ENCODE peak calls at places on chromosomes 7 and 10, in nine cellular contexts. D is breast epithelium, H is epithelial cell of esophagus, C is heart left ventricle, S is tibial nerve, I is lower leg skin, B is Calu3, G is lung, P is neural progenitor cell. N is an unnamed sample.

GRCh38 chr7:123367508-123368122 is 166.8 kb downstream of the IQUB start:
- DNase-seq in D (no peak), H (peak), C (no peak), S (no peak), I (no peak), B (peak), G (no peak), P (peak), N (peak)

GRCh38 chr10:78977761-78978305 is 90.9 kb upstream of the ZMIZ1 start:
- DNase-seq in D (peak), H (peak), C (peak), S (peak), I (no peak), B (no peak), G (peak), P (no peak), N (no peak)

GRCh38 chr10:35208949-35209613 is 82.4 kb downstream of the CREM start:
- DNase-seq in D (no peak), H (no peak), C (no peak), S (peak), I (no peak), B (no peak), G (no peak), P (no peak), N (no peak)

GRCh38 chr10:1074748-1075358 is 18.7 kb downstream of the WDR37 start:
- DNase-seq in D (no peak), H (peak), C (no peak), S (no peak), I (no peak), B (no peak), G (peak), P (no peak), N (no peak)

GRCh38 chr10:32298066-32298812 is 48.7 kb downstream of the EPC1 start:
- DNase-seq in D (no peak), H (peak), C (no peak), S (no peak), I (no peak), B (no peak), G (no peak), P (no peak), N (no peak)

GRCh38 chr7:7764515-7765138 is 46.2 kb upstream of the RPA3 start:
- DNase-seq in D (no peak), H (peak), C (no peak), S (no peak), I (no peak), B (no peak), G (no peak), P (no peak), N (no peak)

GRCh38 chr7:117937726-117938483 is 64.7 kb upstream of the CTTNBP2 start:
- DNase-seq in D (no peak), H (peak), C (no peak), S (no peak), I (no peak), B (no peak), G (no peak), P (no peak), N (no peak)

GRCh38 chr10:34999532-34999931 is 90.6 kb downstream of the CUL2 start:
- DNase-seq in D (no peak), H (no peak), C (no peak), S (no peak), I (no peak), B (no peak), G (no peak), P (no peak), N (no peak)

GRCh38 chr10:78886129-78886528 is 182.6 kb upstream of the ZMIZ1 start:
- DNase-seq in D (no peak), H (no peak), C (no peak), S (no peak), I (no peak), B (no peak), G (no peak), P (no peak), N (no peak)

GRCh38 chr10:78408671-78409472 is 375.2 kb downstream of the RPS24 start:
- DNase-seq in D (peak), H (no peak), C (peak), S (peak), I (no peak), B (no peak), G (peak), P (peak), N (no peak)

GRCh38 chr7:2082357-2083038 is 150.2 kb downstream of the MAD1L1 start:
- DNase-seq in D (peak), H (no peak), C (no peak), S (no peak), I (no peak), B (no peak), G (no peak), P (no peak), N (no peak)

GRCh38 chr7:142797799-142798377 is 27.1 kb downstream of the PRSS2 start:
- DNase-seq in D (peak), H (no peak), C (no peak), S (no peak), I (no peak), B (no peak), G (no peak), P (peak), N (no peak)

GRCh38 chr7:124246262-124246863 is 213.5 kb upstream of the TMEM229A start:
- DNase-seq in D (no peak), H (peak), C (no peak), S (no peak), I (no peak), B (no peak), G (no peak), P (no peak), N (no peak)

GRCh38 chr7:98760201-98760651 is 109.6 kb downstream of the TMEM130 start:
- DNase-seq in D (no peak), H (no peak), C (no peak), S (no peak), I (no peak), B (no peak), G (no peak), P (no peak), N (no peak)

GRCh38 chr7:157468221-157469111 is 131.7 kb downstream of the DNAJB6 start:
- DNase-seq in D (no peak), H (no peak), C (no peak), S (no peak), I (no peak), B (no peak), G (no peak), P (no peak), N (no peak)

GRCh38 chr7:157666530-157667040 is 329.8 kb downstream of the DNAJB6 start:
- DNase-seq in D (no peak), H (no peak), C (no peak), S (no peak), I (no peak), B (no peak), G (no peak), P (no peak), N (no peak)

GRCh38 chr10:5442056-5442989 is 30.0 kb downstream of the NET1 start:
- DNase-seq in D (no peak), H (peak), C (no peak), S (peak), I (peak), B (peak), G (no peak), P (peak), N (peak)

GRCh38 chr10:227014-227413 is 91.8 kb downstream of the ZMYND11 start:
- DNase-seq in D (no peak), H (peak), C (no peak), S (no peak), I (no peak), B (no peak), G (no peak), P (no peak), N (no peak)

GRCh38 chr7:27185013-27185707 is at the start of gene HOXA11:
- DNase-seq in D (no peak), H (peak), C (no peak), S (peak), I (peak), B (no peak), G (no peak), P (no peak), N (no peak)
- TF ChIP-seq CTCF in D (no peak), H (no peak), C (no peak), S (no peak), I (no peak), B (no peak), G (no peak), P (no peak), N (no peak)

GRCh38 chr10:131674130-131674529 is 226.7 kb upstream of the PPP2R2D start:
- DNase-seq in D (no peak), H (no peak), C (no peak), S (no peak), I (no peak), B (no peak), G (no peak), P (no peak), N (no peak)
- TF ChIP-seq CTCF in D (no peak), H (no peak), C (no peak), S (no peak), I (no peak), B (no peak), G (no peak), P (no peak), N (no peak)

DNA sequence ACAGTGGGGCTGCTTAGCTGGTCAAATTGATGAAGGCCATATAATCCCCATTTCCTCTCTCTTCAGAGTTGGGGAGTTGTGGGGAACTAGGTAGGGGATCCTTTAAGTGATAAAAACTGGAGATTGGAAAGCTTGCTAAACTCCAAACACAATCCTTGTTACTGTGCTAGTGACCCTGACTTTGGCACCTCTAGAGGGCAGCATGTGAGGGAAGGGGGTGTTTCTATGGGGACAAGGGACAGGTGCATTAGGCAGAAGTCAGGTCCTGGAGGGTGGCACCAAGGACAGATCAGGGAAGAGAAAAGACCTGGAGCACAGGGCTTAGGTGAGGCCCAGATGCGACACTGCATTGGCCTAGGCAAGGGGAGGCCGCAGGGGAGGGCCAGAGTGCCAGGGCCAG is 66.9 kb downstream of the CDHR3 start:
- DNase-seq in D (no peak), H (no peak), C (no peak), S (no peak), I (no peak), B (no peak), G (no peak), P (no peak), N (no peak)
- TF ChIP-seq CTCF in D (no peak), H (no peak), C (no peak), S (no peak), I (no peak), B (no peak), G (no peak), P (no peak), N (peak)

GRCh38 chr10:75492151-75492550 is 60.7 kb downstream of the LRMDA start:
- DNase-seq in D (no peak), H (no peak), C (no peak), S (no peak), I (no peak), B (no peak), G (no peak), P (no peak), N (no peak)
- TF ChIP-seq CTCF in D (no peak), H (no peak), C (no peak), S (no peak), I (no peak), B (no peak), G (no peak), P (no peak), N (no peak)

GRCh38 chr7:77797734-77798393 is 370 bp downstream of the TMEM60 start:
- DNase-seq in D (no peak), H (no peak), C (peak), S (peak), I (no peak), B (peak), G (no peak), P (peak), N (no peak)

GRCh38 chr7:77799078-77799964 is 748 bp downstream of the PHTF2 start:
- DNase-seq in D (no peak), H (peak), C (peak), S (peak), I (peak), B (peak), G (peak), P (peak), N (peak)

GRCh38 chr7:77800158-77800557 is 1.6 kb downstream of the PHTF2 start:
- DNase-seq in D (no peak), H (no peak), C (no peak), S (no peak), I (no peak), B (no peak), G (no peak), P (no peak), N (peak)

GRCh38 chr7:77796960-77797359 is 1.3 kb downstream of the TMEM60 start:
- DNase-seq in D (no peak), H (no peak), C (no peak), S (no peak), I (no peak), B (no peak), G (no peak), P (no peak), N (no peak)

DNA sequence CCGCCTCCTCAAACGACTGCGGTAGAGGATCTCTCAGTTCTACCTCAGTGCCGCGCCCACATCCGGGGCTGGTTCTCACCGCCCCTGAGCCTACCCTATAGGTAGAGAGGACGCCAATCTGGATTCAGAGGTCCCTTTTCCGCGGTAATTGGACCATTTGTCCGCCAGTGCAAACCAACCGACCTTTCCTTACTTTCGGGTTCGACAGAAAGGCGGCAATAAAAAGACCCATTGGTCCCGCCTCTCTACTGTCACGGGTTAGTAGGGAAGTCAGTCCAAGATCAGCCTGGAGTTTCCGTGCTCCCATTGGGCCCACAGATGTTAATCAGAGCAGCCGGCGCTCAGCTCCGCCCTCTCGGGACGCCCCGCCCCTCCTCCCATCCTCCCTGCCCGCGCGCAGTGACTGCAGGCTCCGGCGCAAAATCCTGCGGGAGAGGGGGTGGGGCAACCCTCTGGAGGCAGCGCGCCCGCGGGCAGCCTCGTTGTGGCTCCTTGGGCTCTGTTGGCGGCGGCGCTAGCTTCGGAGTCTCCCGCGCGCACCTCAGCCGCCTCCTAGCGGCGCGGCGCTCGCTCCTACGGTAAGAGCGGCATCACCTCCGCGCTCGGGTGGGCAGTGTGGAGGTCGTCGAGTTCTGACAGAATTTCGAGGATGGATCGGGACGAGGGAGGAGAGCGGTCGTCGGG is at the start of the genes PHTF2 and TMEM60:
- DNase-seq in D (peak), H (peak), C (peak), S (peak), I (peak), B (peak), G (peak), P (peak), N (peak)
- TF ChIP-seq CTCF in D (no peak), H (peak), C (peak), S (peak), I (no peak), B (no peak), G (no peak), P (peak), N (peak)

DNA sequence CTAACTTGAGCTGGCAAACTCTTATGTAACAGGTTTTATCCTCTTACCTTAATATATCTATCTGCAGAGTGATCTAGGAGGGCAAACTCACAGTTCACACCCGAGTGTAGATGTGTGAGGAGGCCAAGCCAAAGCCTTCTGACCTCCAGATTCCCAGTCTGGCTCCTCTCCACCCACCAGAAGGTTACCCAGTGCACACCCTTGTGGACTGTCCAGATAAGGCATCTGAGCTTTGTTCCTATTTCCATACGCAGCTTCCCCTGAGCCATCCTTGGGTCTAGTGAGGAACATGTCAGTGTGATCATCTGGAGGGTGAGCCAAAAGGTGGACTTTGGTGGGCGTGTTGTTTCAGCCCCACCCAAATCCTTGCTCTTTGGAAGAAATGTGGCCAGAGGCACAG is 203.0 kb upstream of the MEOX2 start:
- DNase-seq in D (no peak), H (peak), C (peak), S (peak), I (no peak), B (peak), G (no peak), P (peak), N (no peak)
- TF ChIP-seq CTCF in D (no peak), H (peak), C (peak), S (peak), I (no peak), B (peak), G (no peak), P (peak), N (no peak)

N was measured in GM10248.